ENCODE peak calls at places on chromosomes 3 and 15, in five cellular contexts. K is Peyer's patch, T is hepatocyte, D is fibroblast of the aortic adventitia, S is fibroblast of lung. F is an unnamed sample.
A peak's percentile ranks its signal among the peaks of the same experiment; 100 is the strongest.

GRCh38 chr3:89851974-89852621 is 744.7 kb downstream of the EPHA3 start:
- DNase-seq in K (peak; percentile 48), T (peak; percentile 83), D (peak; percentile 5), S (peak; percentile 24), F (no peak)

GRCh38 chr3:109081746-109082510 is 36.0 kb downstream of the MORC1 start:
- DNase-seq in K (peak; percentile 56), T (peak; percentile 70), D (peak; percentile 54), S (peak; percentile 49), F (peak; percentile 59)

GRCh38 chr3:187748050-187748481 is 2.8 kb upstream of the BCL6 start:
- DNase-seq in K (peak; percentile 97), T (peak; percentile 94), D (peak; percentile 86), S (peak; percentile 62), F (no peak)

GRCh38 chr15:76439542-76439941 is 103.0 kb downstream of the ISL2 start:
- DNase-seq in K (no peak), T (peak; percentile 48), D (no peak), S (no peak), F (no peak)

GRCh38 chr3:132804498-132804897 is 82.3 kb upstream of the NPHP3 start:
- DNase-seq in K (no peak), T (no peak), D (peak; percentile 26), S (peak; percentile 68), F (no peak)

GRCh38 chr15:70439304-70439877 is 324.0 kb downstream of the UACA start:
- DNase-seq in K (peak; percentile 38), T (no peak), D (no peak), S (no peak), F (no peak)

GRCh38 chr3:106004137-106004600 is 135.4 kb upstream of the CBLB start:
- DNase-seq in K (no peak), T (peak; percentile 28), D (peak; percentile 92), S (peak; percentile 91), F (no peak)

GRCh38 chr3:49998326-49998725 is 58.4 kb downstream of the RBM6 start:
- DNase-seq in K (no peak), T (peak; percentile 46), D (peak; percentile 58), S (peak; percentile 55), F (no peak)

GRCh38 chr3:161682715-161683114 is 186.1 kb downstream of the OTOL1 start:
- DNase-seq in K (no peak), T (no peak), D (no peak), S (no peak), F (no peak)
- H3K4me3 ChIP-seq in K (no peak overlapping the region), T (no peak overlapping the region), D (no peak overlapping the region), S (no peak overlapping the region), F (no peak overlapping the region)

GRCh38 chr3:17973559-17973906 is 231.1 kb upstream of the TBC1D5 start:
- DNase-seq in K (no peak), T (peak; percentile 11), D (no peak), S (no peak), F (no peak)

GRCh38 chr3:17972889-17973558 is 230.6 kb upstream of the TBC1D5 start:
- DNase-seq in K (no peak), T (peak; percentile 21), D (no peak), S (no peak), F (no peak)

GRCh38 chr3:17972030-17972429 is 229.6 kb upstream of the TBC1D5 start:
- DNase-seq in K (no peak), T (no peak), D (no peak), S (no peak), F (no peak)

GRCh38 chr3:17972476-17972875 is 230.0 kb upstream of the TBC1D5 start:
- DNase-seq in K (no peak), T (no peak), D (no peak), S (no peak), F (no peak)

GRCh38 chr3:17974206-17974841 is 231.9 kb upstream of the TBC1D5 start:
- DNase-seq in K (no peak), T (no peak), D (peak; percentile 7), S (no peak), F (no peak)
- TF ChIP-seq CTCF in K (no peak), T (peak; percentile 37), D (peak; percentile 31), S (no peak), F (no peak)

GRCh38 chr15:65033659-65034269 is 4.3 kb upstream of the MTFMT start:
- DNase-seq in K (peak; percentile 67), T (peak; percentile 75), D (peak; percentile 73), S (peak; percentile 40), F (no peak)
- H3K4me3 ChIP-seq in K (no peak overlapping the region), T (no peak overlapping the region), D (no peak overlapping the region), S (no peak overlapping the region), F (no peak overlapping the region)

GRCh38 chr3:71930056-71930991 is 145.4 kb upstream of the PROK2 start:
- DNase-seq in K (no peak), T (peak; percentile 25), D (peak; percentile 73), S (peak; percentile 49), F (peak; percentile 36)
- TF ChIP-seq CTCF in K (no peak), T (peak; percentile 33), D (peak; percentile 7), S (peak; percentile 12), F (peak; percentile 49)

DNA sequence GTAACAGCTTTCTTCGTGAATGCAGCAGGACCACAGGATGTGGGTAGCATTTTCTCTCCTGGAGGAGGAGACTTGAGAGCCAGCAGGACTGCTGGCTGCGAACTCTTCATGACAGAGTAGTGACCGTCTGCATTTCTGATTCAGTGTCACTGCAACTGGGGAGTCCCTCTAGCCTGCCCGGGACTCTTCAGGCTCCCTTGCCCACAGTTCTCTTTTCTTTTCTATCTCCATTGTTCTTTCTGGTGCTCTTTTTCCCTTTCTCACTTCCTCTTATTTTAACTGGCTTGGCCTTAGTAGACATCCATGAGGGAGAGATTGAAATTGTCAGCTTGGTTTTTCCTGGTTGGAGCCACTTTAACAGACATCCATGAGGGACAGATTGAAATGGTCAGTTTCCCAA is 49.9 kb upstream of the P2RY1 start:
- DNase-seq in K (no peak), T (no peak), D (no peak), S (no peak), F (no peak)
- H3K4me3 ChIP-seq in K (no peak overlapping the region), T (no peak overlapping the region), D (no peak overlapping the region), S (no peak overlapping the region), F (no peak overlapping the region)

GRCh38 chr3:55720614-55721013 is 233.5 kb upstream of the WNT5A start:
- DNase-seq in K (no peak), T (peak; percentile 23), D (peak; percentile 34), S (peak; percentile 52), F (no peak)
- TF ChIP-seq CTCF in K (peak; percentile 41), T (peak; percentile 33), D (peak; percentile 15), S (peak; percentile 44), F (peak; percentile 50)

DNA sequence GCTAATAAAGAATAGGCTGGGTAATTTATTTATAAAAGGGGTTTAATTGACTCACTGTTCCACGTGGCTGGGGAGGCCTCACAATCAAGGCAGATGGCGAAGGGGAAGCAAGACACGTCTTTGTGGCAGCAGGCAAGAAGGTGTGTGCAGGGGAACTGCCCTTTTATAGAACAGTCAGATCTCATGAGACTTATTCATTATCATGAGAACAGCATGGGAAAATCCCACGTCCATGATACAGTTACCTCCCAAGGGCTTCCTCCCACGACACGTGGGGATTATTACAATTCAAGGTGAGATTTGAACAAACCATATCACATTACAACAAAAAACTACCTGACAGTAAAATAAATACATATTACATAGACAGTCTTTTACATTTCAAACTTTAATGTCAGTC is 414.9 kb downstream of the NAALADL2 start:
- DNase-seq in K (no peak), T (no peak), D (no peak), S (no peak), F (no peak)
- H3K4me3 ChIP-seq in K (no peak overlapping the region), T (no peak overlapping the region), D (no peak overlapping the region), S (no peak overlapping the region), F (peak overlapping the region; percentile 70)

GRCh38 chr3:17307482-17307881 is 422.7 kb downstream of the PLCL2 start:
- DNase-seq in K (no peak), T (no peak), D (no peak), S (no peak), F (no peak)
- TF ChIP-seq CTCF in K (peak; percentile 10), T (peak; percentile 24), D (no peak), S (no peak), F (no peak)

GRCh38 chr3:185961675-185962232 is 23.9 kb upstream of the TRA2B start:
- DNase-seq in K (no peak), T (no peak), D (no peak), S (no peak), F (no peak)
- H3K4me3 ChIP-seq in K (no peak overlapping the region), T (no peak overlapping the region), D (peak overlapping the region; percentile 59), S (no peak overlapping the region), F (no peak overlapping the region)

GRCh38 chr3:190121061-190121765 is 516 bp upstream of the P3H2 start:
- DNase-seq in K (no peak), T (no peak), D (no peak), S (no peak), F (no peak)

GRCh38 chr3:190122198-190122771 is 1.6 kb upstream of the P3H2 start:
- DNase-seq in K (no peak), T (no peak), D (peak; percentile 55), S (peak; percentile 94), F (no peak)

GRCh38 chr3:190117995-190118394 is 2.7 kb downstream of the P3H2 start:
- DNase-seq in K (no peak), T (no peak), D (no peak), S (peak; percentile 74), F (no peak)

GRCh38 chr3:190119734-190120133 is 963 bp downstream of the P3H2 start:
- DNase-seq in K (no peak), T (no peak), D (no peak), S (no peak), F (peak; percentile 49)

GRCh38 chr3:190120161-190121060 is at the start of gene P3H2:
- DNase-seq in K (peak; percentile 73), T (peak; percentile 96), D (peak; percentile 84), S (peak; percentile 94), F (peak; percentile 91)
- TF ChIP-seq CTCF in K (peak; percentile 36), T (peak; percentile 58), D (peak; percentile 46), S (peak; percentile 47), F (peak; percentile 47)

F was measured in GM06990.